ENCODE peak calls at places on chromosomes 4 and X, in nine cellular contexts. One of them, this sample, is unnamed.

GRCh38 chr4:108762559-108763225 is at the start of gene ETNPPL:
- DNase-seq in GM23338: peak
- DNase-seq in nephron progenitor cell: peak
- DNase-seq in HT1080: no peak
- DNase-seq in DMS153: no peak
- DNase-seq in iris pigment epithelial cell: no peak
- DNase-seq in smooth muscle cell of the brain vasculature: no peak
- DNase-seq in astrocyte of the hippocampus: peak
- DNase-seq in NB4: no peak
- DNase-seq in this sample: peak

GRCh38 chr4:94169803-94170372 is 37.8 kb upstream of the SMARCAD1 start:
- DNase-seq in GM23338: no peak
- DNase-seq in nephron progenitor cell: no peak
- DNase-seq in HT1080: no peak
- DNase-seq in DMS153: no peak
- DNase-seq in iris pigment epithelial cell: no peak
- DNase-seq in smooth muscle cell of the brain vasculature: no peak
- DNase-seq in astrocyte of the hippocampus: no peak
- DNase-seq in NB4: no peak
- DNase-seq in this sample: no peak

GRCh38 chr4:21733894-21734630 is 214.5 kb downstream of the KCNIP4 start:
- DNase-seq in GM23338: no peak
- DNase-seq in nephron progenitor cell: no peak
- DNase-seq in HT1080: no peak
- DNase-seq in DMS153: no peak
- DNase-seq in iris pigment epithelial cell: no peak
- DNase-seq in smooth muscle cell of the brain vasculature: no peak
- DNase-seq in astrocyte of the hippocampus: no peak
- DNase-seq in NB4: no peak
- DNase-seq in this sample: no peak

GRCh38 chr4:22482250-22483127 is 33.4 kb downstream of the ADGRA3 start:
- DNase-seq in GM23338: no peak
- DNase-seq in nephron progenitor cell: no peak
- DNase-seq in HT1080: no peak
- DNase-seq in DMS153: no peak
- DNase-seq in iris pigment epithelial cell: no peak
- DNase-seq in smooth muscle cell of the brain vasculature: no peak
- DNase-seq in astrocyte of the hippocampus: no peak
- DNase-seq in NB4: no peak
- DNase-seq in this sample: peak

GRCh38 chrX:74579597-74580209 is 34.7 kb downstream of the RLIM start:
- DNase-seq in GM23338: no peak
- DNase-seq in nephron progenitor cell: no peak
- DNase-seq in HT1080: no peak
- DNase-seq in DMS153: no peak
- DNase-seq in iris pigment epithelial cell: peak
- DNase-seq in smooth muscle cell of the brain vasculature: peak
- DNase-seq in astrocyte of the hippocampus: peak
- DNase-seq in NB4: no peak
- DNase-seq in this sample: no peak

GRCh38 chr4:112127736-112128322 is 17.4 kb upstream of the FAM241A start:
- DNase-seq in GM23338: peak
- DNase-seq in nephron progenitor cell: no peak
- DNase-seq in HT1080: peak
- DNase-seq in DMS153: no peak
- DNase-seq in iris pigment epithelial cell: peak
- DNase-seq in smooth muscle cell of the brain vasculature: no peak
- DNase-seq in astrocyte of the hippocampus: peak
- DNase-seq in NB4: no peak
- DNase-seq in this sample: no peak

GRCh38 chr4:134935320-134935719 is 733.7 kb upstream of the PABPC4L start:
- DNase-seq in GM23338: peak
- DNase-seq in nephron progenitor cell: peak
- DNase-seq in HT1080: peak
- DNase-seq in DMS153: no peak
- DNase-seq in iris pigment epithelial cell: peak
- DNase-seq in smooth muscle cell of the brain vasculature: no peak
- DNase-seq in astrocyte of the hippocampus: no peak
- DNase-seq in NB4: peak
- DNase-seq in this sample: peak

GRCh38 chr4:5749568-5749967 is 38.6 kb downstream of the EVC start:
- DNase-seq in GM23338: no peak
- DNase-seq in nephron progenitor cell: no peak
- DNase-seq in HT1080: no peak
- DNase-seq in DMS153: no peak
- DNase-seq in iris pigment epithelial cell: no peak
- DNase-seq in smooth muscle cell of the brain vasculature: no peak
- DNase-seq in astrocyte of the hippocampus: no peak
- DNase-seq in NB4: no peak
- DNase-seq in this sample: no peak

GRCh38 chr4:164252286-164252685 is 501.6 kb upstream of the SMIM31 start:
- DNase-seq in GM23338: peak
- DNase-seq in nephron progenitor cell: peak
- DNase-seq in HT1080: peak
- DNase-seq in DMS153: no peak
- DNase-seq in iris pigment epithelial cell: peak
- DNase-seq in smooth muscle cell of the brain vasculature: no peak
- DNase-seq in astrocyte of the hippocampus: peak
- DNase-seq in NB4: no peak
- DNase-seq in this sample: peak

GRCh38 chr4:96352051-96352517 is 512.2 kb downstream of the PDHA2 start:
- DNase-seq in GM23338: peak
- DNase-seq in nephron progenitor cell: peak
- DNase-seq in HT1080: peak
- DNase-seq in DMS153: no peak
- DNase-seq in iris pigment epithelial cell: peak
- DNase-seq in smooth muscle cell of the brain vasculature: no peak
- DNase-seq in astrocyte of the hippocampus: peak
- DNase-seq in NB4: peak
- DNase-seq in this sample: peak

This sample was measured in ELF-1.